ENCODE peak calls at places on chromosomes 6 and 20, in seven cellular contexts. One of them, this sample, is unnamed.

GRCh38 chr6:159716247-159717086 is 10.8 kb upstream of the WTAP start:
- DNase-seq in dorsolateral prefrontal cortex: no peak
- DNase-seq in spleen: no peak
- DNase-seq in cardiac fibroblast: peak
- DNase-seq in lower lobe of right lung: no peak
- DNase-seq in heart left ventricle: peak
- DNase-seq in tibial artery: peak
- DNase-seq in this sample: peak

GRCh38 chr6:122717350-122717749 is 62.2 kb upstream of the FABP7 start:
- DNase-seq in spleen: no peak
- DNase-seq in cardiac fibroblast: peak
- DNase-seq in lower lobe of right lung: no peak
- DNase-seq in tibial artery: no peak
- DNase-seq in heart left ventricle: no peak
- DNase-seq in dorsolateral prefrontal cortex: no peak
- DNase-seq in this sample: peak

GRCh38 chr6:163937071-163937470 is 522.6 kb downstream of the QKI start:
- DNase-seq in heart left ventricle: no peak
- DNase-seq in tibial artery: no peak
- DNase-seq in dorsolateral prefrontal cortex: no peak
- DNase-seq in spleen: no peak
- DNase-seq in lower lobe of right lung: no peak
- DNase-seq in cardiac fibroblast: no peak
- DNase-seq in this sample: no peak

GRCh38 chr20:37516697-37517370 is 4.2 kb upstream of the NNAT start:
- DNase-seq in lower lobe of right lung: no peak
- DNase-seq in cardiac fibroblast: peak
- DNase-seq in heart left ventricle: no peak
- DNase-seq in dorsolateral prefrontal cortex: no peak
- DNase-seq in tibial artery: no peak
- DNase-seq in spleen: no peak
- DNase-seq in this sample: no peak

GRCh38 chr6:125983246-125983945 is 2.9 kb upstream of the TRMT11 start:
- DNase-seq in heart left ventricle: no peak
- DNase-seq in spleen: no peak
- DNase-seq in dorsolateral prefrontal cortex: no peak
- DNase-seq in lower lobe of right lung: no peak
- DNase-seq in cardiac fibroblast: peak
- DNase-seq in tibial artery: no peak
- DNase-seq in this sample: peak

GRCh38 chr20:3871549-3872265 is 17.5 kb upstream of the PANK2 start:
- DNase-seq in heart left ventricle: no peak
- DNase-seq in dorsolateral prefrontal cortex: no peak
- DNase-seq in tibial artery: no peak
- DNase-seq in spleen: no peak
- DNase-seq in lower lobe of right lung: no peak
- DNase-seq in cardiac fibroblast: no peak
- DNase-seq in this sample: no peak

GRCh38 chr20:54323227-54323734 is 115.4 kb downstream of the PFDN4 start:
- DNase-seq in spleen: no peak
- DNase-seq in lower lobe of right lung: no peak
- DNase-seq in heart left ventricle: no peak
- DNase-seq in dorsolateral prefrontal cortex: no peak
- DNase-seq in cardiac fibroblast: peak
- DNase-seq in tibial artery: no peak
- DNase-seq in this sample: no peak

GRCh38 chr6:33746036-33746600 is 587 bp downstream of the IP6K3 start:
- DNase-seq in spleen: no peak
- DNase-seq in cardiac fibroblast: peak
- DNase-seq in lower lobe of right lung: no peak
- DNase-seq in tibial artery: peak
- DNase-seq in dorsolateral prefrontal cortex: peak
- DNase-seq in heart left ventricle: peak
- DNase-seq in this sample: peak

GRCh38 chr6:124389127-124389526 is 573.1 kb upstream of the RNF217 start:
- DNase-seq in lower lobe of right lung: no peak
- DNase-seq in dorsolateral prefrontal cortex: no peak
- DNase-seq in heart left ventricle: no peak
- DNase-seq in cardiac fibroblast: no peak
- DNase-seq in tibial artery: no peak
- DNase-seq in spleen: no peak
- DNase-seq in this sample: no peak
- TF ChIP-seq CTCF in lower lobe of right lung: no peak
- TF ChIP-seq CTCF in dorsolateral prefrontal cortex: no peak
- TF ChIP-seq CTCF in heart left ventricle: no peak
- TF ChIP-seq CTCF in cardiac fibroblast: no peak
- TF ChIP-seq CTCF in tibial artery: no peak
- TF ChIP-seq CTCF in spleen: no peak
- TF ChIP-seq CTCF in this sample: no peak

GRCh38 chr20:48331518-48332286 is 496.1 kb downstream of the PREX1 start:
- DNase-seq in heart left ventricle: no peak
- DNase-seq in dorsolateral prefrontal cortex: no peak
- DNase-seq in spleen: no peak
- DNase-seq in lower lobe of right lung: no peak
- DNase-seq in tibial artery: no peak
- DNase-seq in cardiac fibroblast: no peak
- DNase-seq in this sample: no peak

GRCh38 chr20:48329216-48329615 is 498.6 kb downstream of the PREX1 start:
- DNase-seq in dorsolateral prefrontal cortex: no peak
- DNase-seq in tibial artery: no peak
- DNase-seq in spleen: no peak
- DNase-seq in cardiac fibroblast: no peak
- DNase-seq in heart left ventricle: no peak
- DNase-seq in lower lobe of right lung: no peak
- DNase-seq in this sample: no peak

GRCh38 chr20:48326868-48327267 is 500.9 kb downstream of the PREX1 start:
- DNase-seq in tibial artery: no peak
- DNase-seq in spleen: no peak
- DNase-seq in heart left ventricle: peak
- DNase-seq in cardiac fibroblast: no peak
- DNase-seq in lower lobe of right lung: no peak
- DNase-seq in dorsolateral prefrontal cortex: no peak
- DNase-seq in this sample: no peak

GRCh38 chr20:48332555-48332954 is 495.2 kb downstream of the PREX1 start:
- DNase-seq in lower lobe of right lung: no peak
- DNase-seq in tibial artery: no peak
- DNase-seq in cardiac fibroblast: no peak
- DNase-seq in dorsolateral prefrontal cortex: no peak
- DNase-seq in spleen: no peak
- DNase-seq in heart left ventricle: no peak
- DNase-seq in this sample: no peak

GRCh38 chr20:48329676-48330644 is 497.8 kb downstream of the PREX1 start:
- DNase-seq in cardiac fibroblast: peak
- DNase-seq in heart left ventricle: no peak
- DNase-seq in spleen: no peak
- DNase-seq in lower lobe of right lung: no peak
- DNase-seq in tibial artery: no peak
- DNase-seq in dorsolateral prefrontal cortex: no peak
- DNase-seq in this sample: no peak
- TF ChIP-seq CTCF in cardiac fibroblast: peak
- TF ChIP-seq CTCF in heart left ventricle: peak
- TF ChIP-seq CTCF in spleen: no peak
- TF ChIP-seq CTCF in lower lobe of right lung: no peak
- TF ChIP-seq CTCF in tibial artery: no peak
- TF ChIP-seq CTCF in dorsolateral prefrontal cortex: no peak
- TF ChIP-seq CTCF in this sample: peak

GRCh38 chr6:72624557-72625160 is 2.8 kb downstream of the KCNQ5 start:
- DNase-seq in heart left ventricle: no peak
- DNase-seq in lower lobe of right lung: no peak
- DNase-seq in spleen: no peak
- DNase-seq in dorsolateral prefrontal cortex: no peak
- DNase-seq in cardiac fibroblast: peak
- DNase-seq in tibial artery: no peak
- DNase-seq in this sample: no peak
- TF ChIP-seq CTCF in heart left ventricle: peak
- TF ChIP-seq CTCF in lower lobe of right lung: peak
- TF ChIP-seq CTCF in spleen: peak
- TF ChIP-seq CTCF in dorsolateral prefrontal cortex: peak
- TF ChIP-seq CTCF in cardiac fibroblast: peak
- TF ChIP-seq CTCF in tibial artery: peak
- TF ChIP-seq CTCF in this sample: peak

GRCh38 chr20:63932606-63933160 is 23.5 kb downstream of the UCKL1 start:
- DNase-seq in lower lobe of right lung: no peak
- DNase-seq in tibial artery: no peak
- DNase-seq in dorsolateral prefrontal cortex: no peak
- DNase-seq in heart left ventricle: peak
- DNase-seq in cardiac fibroblast: no peak
- DNase-seq in spleen: no peak
- DNase-seq in this sample: no peak

GRCh38 chr20:63926298-63926697 is 29.9 kb downstream of the UCKL1 start:
- DNase-seq in cardiac fibroblast: no peak
- DNase-seq in lower lobe of right lung: no peak
- DNase-seq in tibial artery: no peak
- DNase-seq in heart left ventricle: no peak
- DNase-seq in spleen: no peak
- DNase-seq in dorsolateral prefrontal cortex: no peak
- DNase-seq in this sample: no peak

GRCh38 chr20:63931735-63932134 is 24.5 kb downstream of the UCKL1 start:
- DNase-seq in tibial artery: no peak
- DNase-seq in spleen: no peak
- DNase-seq in dorsolateral prefrontal cortex: no peak
- DNase-seq in heart left ventricle: peak
- DNase-seq in lower lobe of right lung: no peak
- DNase-seq in cardiac fibroblast: no peak
- DNase-seq in this sample: no peak

GRCh38 chr20:63930971-63931553 is 25.2 kb downstream of the UCKL1 start:
- DNase-seq in dorsolateral prefrontal cortex: no peak
- DNase-seq in lower lobe of right lung: no peak
- DNase-seq in heart left ventricle: peak
- DNase-seq in cardiac fibroblast: no peak
- DNase-seq in spleen: no peak
- DNase-seq in tibial artery: no peak
- DNase-seq in this sample: no peak

GRCh38 chr20:63929071-63929470 is 27.1 kb downstream of the UCKL1 start:
- DNase-seq in cardiac fibroblast: no peak
- DNase-seq in tibial artery: no peak
- DNase-seq in spleen: no peak
- DNase-seq in heart left ventricle: no peak
- DNase-seq in dorsolateral prefrontal cortex: no peak
- DNase-seq in lower lobe of right lung: no peak
- DNase-seq in this sample: no peak
- TF ChIP-seq CTCF in cardiac fibroblast: no peak
- TF ChIP-seq CTCF in tibial artery: no peak
- TF ChIP-seq CTCF in spleen: no peak
- TF ChIP-seq CTCF in heart left ventricle: no peak
- TF ChIP-seq CTCF in dorsolateral prefrontal cortex: no peak
- TF ChIP-seq CTCF in lower lobe of right lung: no peak
- TF ChIP-seq CTCF in this sample: no peak

GRCh38 chr6:68317366-68317765 is 317.7 kb upstream of the ADGRB3 start:
- DNase-seq in spleen: no peak
- DNase-seq in cardiac fibroblast: no peak
- DNase-seq in dorsolateral prefrontal cortex: no peak
- DNase-seq in lower lobe of right lung: no peak
- DNase-seq in tibial artery: no peak
- DNase-seq in heart left ventricle: no peak
- DNase-seq in this sample: no peak

DNA sequence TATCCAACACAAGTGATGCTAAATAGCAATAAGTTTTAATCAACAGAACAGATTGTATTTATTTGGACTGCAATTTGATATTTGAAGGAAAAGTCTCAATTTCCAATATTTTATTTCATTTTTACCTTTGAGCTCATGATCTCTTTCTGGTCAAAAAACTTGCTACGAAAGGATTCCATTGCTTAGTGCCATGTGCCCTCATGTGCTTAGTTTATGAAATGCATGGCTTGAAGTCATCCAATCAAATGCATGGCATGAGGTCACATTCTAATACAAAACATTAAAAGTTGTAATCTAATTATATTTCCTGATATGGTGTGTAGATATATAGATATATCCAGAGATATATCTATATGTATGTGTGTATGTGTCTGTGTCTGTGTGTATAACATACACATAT is 321.2 kb upstream of the ADGRB3 start:
- DNase-seq in dorsolateral prefrontal cortex: no peak
- DNase-seq in heart left ventricle: no peak
- DNase-seq in spleen: no peak
- DNase-seq in cardiac fibroblast: peak
- DNase-seq in tibial artery: no peak
- DNase-seq in lower lobe of right lung: no peak
- DNase-seq in this sample: peak
- TF ChIP-seq CTCF in dorsolateral prefrontal cortex: no peak
- TF ChIP-seq CTCF in heart left ventricle: no peak
- TF ChIP-seq CTCF in spleen: no peak
- TF ChIP-seq CTCF in cardiac fibroblast: peak
- TF ChIP-seq CTCF in tibial artery: no peak
- TF ChIP-seq CTCF in lower lobe of right lung: peak
- TF ChIP-seq CTCF in this sample: peak

This sample was measured in brain microvascular endothelial cell.